ENCODE peak calls at places on chromosomes 7 and 10, in six cellular contexts. One of them, this sample, is unnamed.

GRCh38 chr7:1818581-1819200 is 148.6 kb downstream of the ELFN1 start:
- DNase-seq in non-pigmented ciliary epithelial cell: no peak
- DNase-seq in caudate nucleus: no peak
- DNase-seq in nucleus accumbens: no peak
- DNase-seq in osteocyte: peak; percentile 77
- DNase-seq in AG09319: no peak
- DNase-seq in this sample: no peak

GRCh38 chr10:72954596-72955569 is at the start of gene PLA2G12B:
- DNase-seq in AG09319: no peak
- DNase-seq in non-pigmented ciliary epithelial cell: no peak
- DNase-seq in caudate nucleus: no peak
- DNase-seq in osteocyte: no peak
- DNase-seq in nucleus accumbens: no peak
- DNase-seq in this sample: peak; percentile 30

GRCh38 chr7:49398730-49399129 is 374.7 kb upstream of the VWC2 start:
- DNase-seq in osteocyte: no peak
- DNase-seq in caudate nucleus: no peak
- DNase-seq in AG09319: no peak
- DNase-seq in non-pigmented ciliary epithelial cell: peak; percentile 22
- DNase-seq in nucleus accumbens: no peak
- DNase-seq in this sample: no peak

GRCh38 chr10:123999956-124000615 is 93.3 kb downstream of the CHST15 start:
- DNase-seq in non-pigmented ciliary epithelial cell: no peak
- DNase-seq in osteocyte: no peak
- DNase-seq in AG09319: no peak
- DNase-seq in nucleus accumbens: no peak
- DNase-seq in caudate nucleus: no peak
- DNase-seq in this sample: no peak

GRCh38 chr7:36303202-36304098 is 86.2 kb upstream of the ANLN start:
- DNase-seq in AG09319: peak; percentile 83
- DNase-seq in caudate nucleus: no peak
- DNase-seq in nucleus accumbens: peak; percentile 22
- DNase-seq in osteocyte: peak; percentile 91
- DNase-seq in non-pigmented ciliary epithelial cell: peak; percentile 42
- DNase-seq in this sample: peak; percentile 90

GRCh38 chr7:54846272-54846671 is 87.3 kb upstream of the SEC61G start:
- DNase-seq in AG09319: no peak
- DNase-seq in caudate nucleus: no peak
- DNase-seq in nucleus accumbens: no peak
- DNase-seq in non-pigmented ciliary epithelial cell: no peak
- DNase-seq in osteocyte: no peak
- DNase-seq in this sample: no peak

GRCh38 chr10:62133618-62134017 is 135.0 kb downstream of the RTKN2 start:
- DNase-seq in osteocyte: no peak
- DNase-seq in AG09319: no peak
- DNase-seq in non-pigmented ciliary epithelial cell: no peak
- DNase-seq in caudate nucleus: no peak
- DNase-seq in nucleus accumbens: no peak
- DNase-seq in this sample: no peak

GRCh38 chr7:142537760-142538159 is 211.5 kb upstream of the PRSS1 start:
- DNase-seq in caudate nucleus: no peak
- DNase-seq in AG09319: no peak
- DNase-seq in nucleus accumbens: no peak
- DNase-seq in osteocyte: no peak
- DNase-seq in non-pigmented ciliary epithelial cell: no peak
- DNase-seq in this sample: no peak

GRCh38 chr10:51685768-51686167 is 13.6 kb downstream of the CSTF2T start:
- DNase-seq in nucleus accumbens: no peak
- DNase-seq in caudate nucleus: no peak
- DNase-seq in non-pigmented ciliary epithelial cell: no peak
- DNase-seq in AG09319: no peak
- DNase-seq in osteocyte: no peak
- DNase-seq in this sample: no peak

GRCh38 chr7:42522227-42522991 is 285.4 kb upstream of the GLI3 start:
- DNase-seq in osteocyte: no peak
- DNase-seq in nucleus accumbens: no peak
- DNase-seq in non-pigmented ciliary epithelial cell: no peak
- DNase-seq in AG09319: no peak
- DNase-seq in caudate nucleus: no peak
- DNase-seq in this sample: peak; percentile 21

GRCh38 chr10:122459586-122460273 is 1.6 kb upstream of the HTRA1 start:
- DNase-seq in osteocyte: no peak
- DNase-seq in caudate nucleus: no peak
- DNase-seq in AG09319: no peak
- DNase-seq in nucleus accumbens: no peak
- DNase-seq in non-pigmented ciliary epithelial cell: peak; percentile 36
- DNase-seq in this sample: no peak

GRCh38 chr10:62817120-62817762 is 1.1 kb upstream of the EGR2 start:
- DNase-seq in AG09319: no peak
- DNase-seq in nucleus accumbens: no peak
- DNase-seq in osteocyte: no peak
- DNase-seq in non-pigmented ciliary epithelial cell: no peak
- DNase-seq in caudate nucleus: no peak
- DNase-seq in this sample: peak; percentile 66

GRCh38 chr10:9035355-9035754 is 980.9 kb downstream of the GATA3 start:
- DNase-seq in nucleus accumbens: no peak
- DNase-seq in osteocyte: no peak
- DNase-seq in non-pigmented ciliary epithelial cell: no peak
- DNase-seq in AG09319: no peak
- DNase-seq in caudate nucleus: no peak
- DNase-seq in this sample: no peak

GRCh38 chr10:127907411-127908105 is 655 bp downstream of the PTPRE start:
- DNase-seq in non-pigmented ciliary epithelial cell: no peak
- DNase-seq in caudate nucleus: no peak
- DNase-seq in AG09319: no peak
- DNase-seq in nucleus accumbens: no peak
- DNase-seq in osteocyte: peak; percentile 83
- DNase-seq in this sample: peak; percentile 61

GRCh38 chr10:89563861-89564478 is 28.6 kb upstream of the SLC16A12 start:
- DNase-seq in caudate nucleus: no peak
- DNase-seq in nucleus accumbens: no peak
- DNase-seq in osteocyte: no peak
- DNase-seq in non-pigmented ciliary epithelial cell: no peak
- DNase-seq in AG09319: no peak
- DNase-seq in this sample: no peak

GRCh38 chr7:155001756-155002410 is 1.0 kb downstream of the PAXIP1 start:
- DNase-seq in caudate nucleus: no peak
- DNase-seq in non-pigmented ciliary epithelial cell: no peak
- DNase-seq in nucleus accumbens: no peak
- DNase-seq in osteocyte: no peak
- DNase-seq in AG09319: no peak
- DNase-seq in this sample: no peak

GRCh38 chr7:26369519-26370385 is 78.1 kb downstream of the SNX10 start:
- DNase-seq in AG09319: peak; percentile 2
- DNase-seq in osteocyte: no peak
- DNase-seq in caudate nucleus: no peak
- DNase-seq in nucleus accumbens: no peak
- DNase-seq in non-pigmented ciliary epithelial cell: no peak
- DNase-seq in this sample: no peak

GRCh38 chr10:62632071-62632809 is 172.3 kb upstream of the ADO start:
- DNase-seq in non-pigmented ciliary epithelial cell: no peak
- DNase-seq in osteocyte: no peak
- DNase-seq in AG09319: no peak
- DNase-seq in caudate nucleus: no peak
- DNase-seq in nucleus accumbens: no peak
- DNase-seq in this sample: peak; percentile 65

GRCh38 chr10:86693721-86694369 is 25.5 kb downstream of the LDB3 start:
- DNase-seq in osteocyte: no peak
- DNase-seq in non-pigmented ciliary epithelial cell: no peak
- DNase-seq in AG09319: peak; percentile 48
- DNase-seq in nucleus accumbens: no peak
- DNase-seq in caudate nucleus: no peak
- DNase-seq in this sample: peak; percentile 60

GRCh38 chr7:44398953-44399574 is 73.7 kb upstream of the CAMK2B start:
- DNase-seq in osteocyte: peak; percentile 51
- DNase-seq in AG09319: peak; percentile 46
- DNase-seq in non-pigmented ciliary epithelial cell: no peak
- DNase-seq in caudate nucleus: no peak
- DNase-seq in nucleus accumbens: no peak
- DNase-seq in this sample: no peak

GRCh38 chr7:73704640-73705550 is 14.6 kb downstream of the STX1A start:
- DNase-seq in osteocyte: peak; percentile 90
- DNase-seq in AG09319: no peak
- DNase-seq in caudate nucleus: no peak
- DNase-seq in nucleus accumbens: no peak
- DNase-seq in non-pigmented ciliary epithelial cell: no peak
- DNase-seq in this sample: no peak

GRCh38 chr7:26990268-26990667 is 105.5 kb downstream of the HOXA1 start:
- DNase-seq in non-pigmented ciliary epithelial cell: no peak
- DNase-seq in nucleus accumbens: no peak
- DNase-seq in caudate nucleus: no peak
- DNase-seq in osteocyte: no peak
- DNase-seq in AG09319: no peak
- DNase-seq in this sample: no peak

GRCh38 chr7:2980406-2981102 is 63.1 kb downstream of the CARD11 start:
- DNase-seq in osteocyte: no peak
- DNase-seq in caudate nucleus: no peak
- DNase-seq in nucleus accumbens: no peak
- DNase-seq in non-pigmented ciliary epithelial cell: no peak
- DNase-seq in AG09319: no peak
- DNase-seq in this sample: no peak

GRCh38 chr10:22557321-22557720 is 157.1 kb downstream of the PIP4K2A start:
- DNase-seq in non-pigmented ciliary epithelial cell: no peak
- DNase-seq in nucleus accumbens: no peak
- DNase-seq in caudate nucleus: no peak
- DNase-seq in osteocyte: no peak
- DNase-seq in AG09319: no peak
- DNase-seq in this sample: no peak

This sample was measured in left cardiac atrium.